ENCODE peak calls at places on chromosomes 5 and 9, in four cellular contexts. A, V, C and W are unnamed samples. For H3K36me3 and H3K4me1, the result is how much of the 10 kb centered on the place peaks cover.

GRCh38 chr9:93009337-93010015 is 49.0 kb upstream of the SUSD3 start:
- DNase-seq in A (no peak), V (no peak), C (no peak), W (no peak)

GRCh38 chr5:132289097-132289496 is 5.1 kb upstream of the SLC22A4 start:
- DNase-seq in A (no peak), V (no peak), C (no peak), W (peak)

GRCh38 chr9:76701441-76702031 is 62.7 kb upstream of the PCA3 start:
- DNase-seq in A (no peak), V (no peak), C (no peak), W (no peak)

GRCh38 chr5:131513780-131514179 is 121.2 kb downstream of the RAPGEF6 start:
- DNase-seq in A (no peak), V (no peak), C (no peak), W (no peak)

GRCh38 chr5:57174850-57175525 is 1.1 kb downstream of the GPBP1 start:
- DNase-seq in A (no peak), V (no peak), C (no peak), W (no peak)

GRCh38 chr5:5464036-5464715 is 41.7 kb downstream of the ICE1 start:
- DNase-seq in A (no peak), V (no peak), C (no peak), W (no peak)

GRCh38 chr5:59767753-59768159 is 125.8 kb downstream of the PDE4D start:
- DNase-seq in A (no peak), V (no peak), C (no peak), W (no peak)

GRCh38 chr5:37738057-37738691 is 101.7 kb downstream of the GDNF start:
- DNase-seq in A (no peak), V (peak), C (no peak), W (peak)

GRCh38 chr5:38715671-38716070 is 130.1 kb upstream of the OSMR start:
- DNase-seq in A (no peak), V (no peak), C (no peak), W (no peak)

GRCh38 chr9:119793272-119793671 is 424.0 kb upstream of the BRINP1 start:
- DNase-seq in A (no peak), V (no peak), C (no peak), W (no peak)

GRCh38 chr5:176388003-176388340 is 426 bp downstream of the NOP16 start:
- DNase-seq in A (no peak), V (no peak), C (no peak), W (no peak)

GRCh38 chr5:124888050-124888506 is 141.6 kb upstream of the ZNF608 start:
- DNase-seq in A (no peak), V (no peak), C (no peak), W (no peak)

GRCh38 chr5:19880859-19881436 is 107.1 kb downstream of the CDH18 start:
- DNase-seq in A (no peak), V (no peak), C (no peak), W (no peak)

GRCh38 chr9:35163413-35163812 is 1.6 kb downstream of the UNC13B start:
- DNase-seq in A (no peak), V (no peak), C (no peak), W (no peak)

GRCh38 chr5:91495699-91496098 is 112.6 kb upstream of the ARRDC3 start:
- DNase-seq in A (no peak), V (no peak), C (no peak), W (no peak)

GRCh38 chr9:72800326-72800994 is 152.4 kb downstream of the ALDH1A1 start:
- DNase-seq in A (no peak), V (no peak), C (no peak), W (no peak)

GRCh38 chr5:151122828-151123227 is 34.8 kb downstream of the ANXA6 start:
- DNase-seq in A (no peak), V (no peak), C (no peak), W (no peak)
- H3K36me3 ChIP-seq in A (under half), V (half or more), C (under half), W (half or more)

DNA sequence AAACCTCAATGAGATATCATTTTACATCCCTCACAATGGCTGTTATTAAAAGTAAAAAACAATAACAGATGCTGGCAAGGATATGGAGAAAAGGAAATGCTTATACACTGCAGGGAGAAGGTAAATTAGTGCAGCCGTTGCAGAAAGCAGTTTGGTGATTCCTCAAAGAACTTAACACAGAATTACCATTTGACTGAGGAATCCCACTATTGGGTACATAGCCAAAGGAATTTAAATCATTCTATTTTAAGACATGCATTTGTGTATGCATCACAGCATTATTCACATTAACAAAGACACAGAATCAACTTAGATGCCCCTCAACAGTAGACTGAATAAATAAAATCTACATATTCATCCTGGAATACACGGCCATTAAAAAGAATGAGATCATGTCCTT is 510.0 kb upstream of the CDH9 start:
- DNase-seq in A (no peak), V (no peak), C (no peak), W (no peak)
- H3K4me1 ChIP-seq in A (under half), V (under half), C (under half), W (under half)

DNA sequence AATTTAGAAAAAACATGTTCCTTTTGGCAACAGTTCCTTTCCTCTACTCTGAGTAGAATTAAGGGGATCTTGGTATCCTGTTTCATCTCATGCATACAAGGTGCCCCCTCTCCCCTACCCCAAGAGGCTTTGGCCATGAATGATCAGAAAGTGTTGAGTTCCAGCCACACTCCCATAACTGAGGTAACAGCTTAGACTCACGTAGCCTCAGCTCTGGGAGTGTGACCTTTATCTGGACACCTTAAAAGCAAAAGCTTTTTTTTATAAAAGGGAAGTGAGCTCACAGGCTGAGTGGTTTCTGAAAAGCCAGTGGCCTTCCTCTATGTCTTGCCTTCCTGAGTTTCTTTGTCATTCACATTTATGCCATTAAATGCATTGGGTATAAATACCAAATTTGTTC is 900 bp upstream of the HAVCR2 start:
- DNase-seq in A (no peak), V (no peak), C (no peak), W (no peak)
- H3K4me3 ChIP-seq in A (no peak), V (no peak), C (no peak), W (no peak)

GRCh38 chr5:66161356-66161755 is 17.3 kb downstream of the SREK1 start:
- DNase-seq in A (no peak), V (no peak), C (no peak), W (no peak)
- H3K36me3 ChIP-seq in A (under half), V (under half), C (under half), W (half or more)

DNA sequence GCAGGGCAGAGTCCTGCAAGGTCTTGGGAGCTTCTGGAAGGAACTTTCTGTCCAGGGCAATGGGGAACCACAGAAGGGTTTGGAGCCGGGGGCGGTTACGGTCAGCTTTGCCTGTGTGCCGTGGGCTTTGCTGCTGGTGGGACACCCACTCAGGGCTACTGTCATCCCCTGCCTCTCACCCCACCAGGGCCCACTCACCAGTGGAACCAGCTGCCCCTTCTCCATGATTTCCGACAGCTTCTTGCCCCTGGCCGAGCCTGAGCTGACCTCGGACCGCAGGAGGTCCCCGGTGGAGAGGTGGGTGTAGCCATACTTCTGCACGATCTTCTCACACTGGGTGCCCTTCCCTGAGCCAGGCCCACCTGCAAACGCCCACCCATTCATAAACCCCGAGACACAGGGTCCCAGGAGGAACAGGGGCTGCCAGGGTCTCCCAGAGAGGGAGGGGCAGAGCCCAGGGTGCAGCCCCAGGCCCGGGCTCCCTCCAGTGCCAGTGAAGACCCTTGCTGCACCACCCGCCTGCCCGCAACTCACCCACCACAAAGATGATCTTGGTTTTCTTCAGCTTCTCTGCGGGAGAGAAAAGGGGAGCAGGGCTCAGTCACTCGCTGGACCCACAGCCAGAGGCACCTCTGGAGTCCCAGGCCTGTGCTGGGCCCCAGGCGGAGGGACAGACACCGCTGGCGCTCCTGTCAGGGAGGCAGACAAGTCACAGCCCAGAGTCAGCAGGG is 4.8 kb downstream of the AK1 start:
- DNase-seq in A (no peak), V (no peak), C (no peak), W (no peak)
- H3K4me1 ChIP-seq in A (half or more), V (under half), C (under half), W (under half)

GRCh38 chr9:131552030-131552429 is 6.7 kb downstream of the PRRT1B start:
- DNase-seq in A (no peak), V (no peak), C (no peak), W (no peak)
- H3K4me3 ChIP-seq in A (no peak), V (no peak), C (no peak), W (no peak)

DNA sequence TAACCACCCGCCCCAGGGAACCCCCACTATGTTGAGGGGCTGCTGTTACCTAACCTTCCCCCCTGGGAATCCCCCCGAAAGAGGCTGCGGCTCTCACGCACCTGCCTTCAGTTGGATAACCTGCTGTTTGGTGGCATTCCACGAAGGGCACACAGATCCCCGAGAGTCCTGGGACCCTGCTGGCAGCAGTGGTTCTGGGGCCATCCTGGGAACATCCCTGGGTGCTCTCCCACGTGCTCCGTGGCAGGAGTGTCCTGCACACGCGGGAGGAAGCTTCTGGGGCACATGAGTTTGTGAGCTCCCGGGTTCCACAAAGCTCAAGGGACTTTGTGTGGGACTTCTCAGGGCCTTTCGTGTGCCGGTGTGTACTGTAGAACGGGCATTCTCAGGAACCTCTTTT is 102.3 kb downstream of the RXRA start:
- DNase-seq in A (no peak), V (no peak), C (no peak), W (no peak)
- H3K36me3 ChIP-seq in A (under half), V (under half), C (under half), W (under half)